ENCODE peak calls at places on chromosomes 16 and 17, in four cellular contexts. F is heart right ventricle, E is fibroblast of pulmonary artery, Z is stomach. C is an unnamed sample.
A peak's percentile ranks its signal among the peaks of the same experiment; 100 is the strongest.

GRCh38 chr17:81401727-81402529 is 6.7 kb downstream of the BAHCC1 start:
- DNase-seq in F (peak; percentile 69), E (peak; percentile 58), Z (no peak), C (no peak)

GRCh38 chr16:83994087-83994486 is 26.0 kb downstream of the NECAB2 start:
- DNase-seq in F (no peak), E (peak; percentile 95), Z (no peak), C (peak; percentile 84)

GRCh38 chr17:27631409-27631755 is 394 bp downstream of the LGALS9 start:
- DNase-seq in F (no peak), E (no peak), Z (no peak), C (no peak)

GRCh38 chr17:78133971-78134898 is 3.7 kb downstream of the TMC8 start:
- DNase-seq in F (no peak), E (peak; percentile 36), Z (peak; percentile 76), C (peak; percentile 47)

GRCh38 chr17:70535986-70536385 is 366.7 kb downstream of the KCNJ2 start:
- DNase-seq in F (no peak), E (no peak), Z (no peak), C (no peak)

GRCh38 chr17:27351741-27352140 is 57.8 kb downstream of the WSB1 start:
- DNase-seq in F (no peak), E (peak; percentile 70), Z (no peak), C (no peak)

GRCh38 chr17:49050611-49051010 is 53.4 kb downstream of the IGF2BP1 start:
- DNase-seq in F (no peak), E (no peak), Z (no peak), C (no peak)

GRCh38 chr17:62749926-62750325 is 58.2 kb downstream of the MARCHF10 start:
- DNase-seq in F (no peak), E (no peak), Z (no peak), C (no peak)

GRCh38 chr17:46039592-46040186 is 40.6 kb downstream of the STH start:
- DNase-seq in F (peak; percentile 43), E (no peak), Z (no peak), C (no peak)

GRCh38 chr17:67800495-67800928 is 24.8 kb upstream of the BPTF start:
- DNase-seq in F (peak; percentile 69), E (peak; percentile 86), Z (peak; percentile 82), C (peak; percentile 73)

GRCh38 chr17:82449883-82450356 is 632 bp downstream of the CYBC1 start:
- DNase-seq in F (peak; percentile 21), E (no peak), Z (no peak), C (no peak)

GRCh38 chr17:8846768-8847211 is 20.7 kb downstream of the PIK3R6 start:
- DNase-seq in F (no peak), E (peak; percentile 57), Z (no peak), C (peak; percentile 6)

GRCh38 chr17:33639103-33639991 is 346.3 kb upstream of the ASIC2 start:
- DNase-seq in F (no peak), E (no peak), Z (no peak), C (no peak)

GRCh38 chr17:33657181-33657580 is 364.1 kb upstream of the ASIC2 start:
- DNase-seq in F (no peak), E (no peak), Z (no peak), C (no peak)

GRCh38 chr16:5196204-5196603 is 98.6 kb upstream of the EEF2KMT start:
- DNase-seq in F (no peak), E (no peak), Z (no peak), C (no peak)

GRCh38 chr17:50472286-50472685 is 3.6 kb upstream of the CHAD start:
- DNase-seq in F (no peak), E (no peak), Z (no peak), C (no peak)

GRCh38 chr16:11629071-11630030 is 38.9 kb upstream of the SNN start:
- DNase-seq in F (no peak), E (no peak), Z (no peak), C (no peak)

GRCh38 chr16:82229800-82230619 is 60.0 kb upstream of the MPHOSPH6 start:
- DNase-seq in F (peak; percentile 44), E (peak; percentile 87), Z (peak; percentile 84), C (peak; percentile 60)

GRCh38 chr16:68792465-68793324 is 50.6 kb upstream of the TANGO6 start:
- DNase-seq in F (no peak), E (peak; percentile 72), Z (peak; percentile 51), C (peak; percentile 9)

GRCh38 chr16:4272114-4272954 is 489 bp downstream of the TFAP4 start:
- DNase-seq in F (peak; percentile 55), E (no peak), Z (peak; percentile 45), C (peak; percentile 62)

GRCh38 chr17:19013226-19013625 is 8.7 kb upstream of the FAM83G start:
- DNase-seq in F (no peak), E (no peak), Z (no peak), C (no peak)

GRCh38 chr16:75092777-75093176 is 23.8 kb downstream of the LDHD start:
- DNase-seq in F (no peak), E (no peak), Z (peak; percentile 66), C (no peak)

GRCh38 chr16:76265434-76266045 is 11.7 kb upstream of the CNTNAP4 start:
- DNase-seq in F (no peak), E (peak; percentile 52), Z (no peak), C (no peak)

GRCh38 chr17:31313982-31314787 is at the start of gene EVI2B:
- DNase-seq in F (no peak), E (peak; percentile 78), Z (no peak), C (peak; percentile 53)

GRCh38 chr17:69714659-69715058 is 300.2 kb downstream of the MAP2K6 start:
- DNase-seq in F (no peak), E (no peak), Z (no peak), C (no peak)

GRCh38 chr17:42944211-42944610 is 20.0 kb downstream of the AARSD1 start:
- DNase-seq in F (no peak), E (peak; percentile 38), Z (no peak), C (peak; percentile 23)

GRCh38 chr17:58378895-58379824 is 27.2 kb upstream of the SUPT4H1 start:
- DNase-seq in F (no peak), E (no peak), Z (no peak), C (no peak)

DNA sequence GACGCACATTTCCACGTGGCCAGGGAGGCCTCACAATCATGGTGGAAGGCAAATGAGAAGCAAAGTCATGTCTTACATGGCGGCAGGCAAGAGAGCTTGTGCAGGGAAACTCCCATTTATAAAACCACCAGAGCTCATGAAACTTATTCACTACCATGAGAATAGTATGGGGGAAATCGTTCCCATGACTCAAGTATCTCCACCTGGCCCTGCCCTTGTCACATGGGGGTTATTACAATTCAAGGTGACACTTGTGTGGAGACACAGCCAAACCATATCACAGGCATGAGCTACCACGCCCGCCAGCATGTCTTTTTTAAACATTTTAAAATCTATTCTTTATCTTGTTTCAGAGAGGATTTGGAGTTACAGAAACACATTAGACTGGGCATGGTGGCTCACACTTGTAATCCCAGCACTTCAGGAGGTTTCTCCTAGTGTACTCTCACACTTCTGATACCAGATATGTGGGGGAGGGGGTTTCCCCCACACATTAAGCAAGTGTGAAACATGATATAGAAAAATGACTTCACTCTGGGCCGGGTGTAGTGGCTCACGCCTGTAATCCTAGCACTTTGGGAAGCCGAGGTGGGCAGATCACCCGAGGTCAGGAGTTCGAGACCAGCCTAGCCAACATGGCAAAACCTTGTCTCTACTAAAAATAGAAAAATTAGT is 5.6 kb upstream of the ATMIN start:
- DNase-seq in F (no peak), E (no peak), Z (no peak), C (no peak)
- H3K4me3 ChIP-seq in F (no peak overlapping the region), E (no peak overlapping the region), Z (no peak overlapping the region), C (no peak overlapping the region)

GRCh38 chr16:24070851-24071250 is 185.3 kb upstream of the CACNG3 start:
- DNase-seq in F (no peak), E (peak; percentile 10), Z (no peak), C (no peak)
- TF ChIP-seq CTCF in F (peak; percentile 62), E (peak; percentile 22), Z (no peak), C (peak; percentile 30)

GRCh38 chr16:67191410-67191994 is 453 bp upstream of the E2F4 start:
- DNase-seq in F (no peak), E (no peak), Z (no peak), C (no peak)
- H3K4me3 ChIP-seq in F (peak overlapping the region; percentile 98), E (peak overlapping the region; percentile 97), Z (peak overlapping the region; percentile 91), C (peak overlapping the region; percentile 27)

DNA sequence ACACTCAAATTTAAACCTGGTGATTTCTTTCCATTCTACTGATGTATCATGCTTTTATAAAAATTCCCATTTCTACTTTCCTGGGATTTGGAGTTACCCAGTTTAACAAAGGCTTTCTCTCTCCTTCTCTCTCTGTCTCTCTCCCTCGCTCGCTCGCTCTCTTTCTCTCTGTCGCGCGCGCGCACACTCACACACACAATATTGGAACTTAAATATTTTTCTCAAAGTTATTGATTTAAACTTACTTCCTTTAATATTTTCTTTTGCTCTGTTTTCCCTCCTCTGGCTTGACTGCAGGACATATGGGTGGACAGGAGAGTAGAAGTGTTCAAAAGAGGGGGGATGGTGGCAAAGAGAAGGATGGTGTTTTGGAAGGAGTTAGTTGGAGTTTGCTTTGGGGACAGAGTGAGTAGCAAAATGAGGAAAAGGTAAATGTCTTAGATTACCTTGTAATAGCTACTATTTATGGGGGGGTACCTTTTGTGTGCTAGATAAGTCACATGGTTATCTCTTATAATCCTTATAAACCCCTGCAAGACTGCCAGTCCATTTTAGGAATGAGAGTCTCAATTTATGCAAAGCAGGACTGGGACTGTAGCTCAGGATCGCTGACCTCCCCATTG is 903 bp upstream of the TRIM25 start:
- DNase-seq in F (no peak), E (peak; percentile 13), Z (no peak), C (peak; percentile 39)
- TF ChIP-seq CTCF in F (no peak), E (no peak), Z (no peak), C (no peak)

GRCh38 chr16:29791845-29792797 is 1.6 kb downstream of the KIF22 start:
- DNase-seq in F (no peak), E (no peak), Z (no peak), C (no peak)
- H3K4me3 ChIP-seq in F (peak overlapping the region; percentile 89), E (peak overlapping the region; percentile 76), Z (peak overlapping the region; percentile 67), C (peak overlapping the region; percentile 59)

C was measured in foreskin fibroblast.